ENCODE peak calls at places on chromosomes 13 and 19, in seven cellular contexts. E, Y, B, F, Q, D and I are unnamed samples.

GRCh38 chr13:112781881-112782361 is 92.1 kb downstream of the ATP11A start:
- DNase-seq in E (no peak), Y (no peak), B (peak; percentile 75), F (no peak), Q (peak; percentile 35), D (no peak), I (no peak)

GRCh38 chr13:42836930-42837329 is 55.5 kb downstream of the FAM216B start:
- DNase-seq in E (no peak), Y (no peak), B (no peak), F (no peak), Q (no peak), D (no peak), I (no peak)

GRCh38 chr13:31043891-31044657 is 111.6 kb downstream of the TEX26 start:
- DNase-seq in E (peak; percentile 77), Y (peak; percentile 52), B (peak; percentile 83), F (peak; percentile 56), Q (peak; percentile 88), D (peak; percentile 57), I (peak; percentile 63)

GRCh38 chr13:89150362-89150761 is 1479.2 kb downstream of the SLITRK5 start:
- DNase-seq in E (no peak), Y (no peak), B (no peak), F (no peak), Q (no peak), D (no peak), I (no peak)

GRCh38 chr13:59373341-59373740 is 790.4 kb downstream of the DIAPH3 start:
- DNase-seq in E (no peak), Y (no peak), B (no peak), F (no peak), Q (no peak), D (no peak), I (no peak)

GRCh38 chr19:51119089-51119488 is 5.6 kb upstream of the SIGLEC9 start:
- DNase-seq in E (no peak), Y (no peak), B (no peak), F (no peak), Q (no peak), D (no peak), I (no peak)

GRCh38 chr19:48632692-48633147 is 4.5 kb downstream of the DBP start:
- DNase-seq in E (peak; percentile 71), Y (no peak), B (no peak), F (no peak), Q (no peak), D (no peak), I (no peak)

GRCh38 chr13:21234537-21234936 is 58.1 kb downstream of the MRPL57 start:
- DNase-seq in E (no peak), Y (no peak), B (peak; percentile 45), F (no peak), Q (no peak), D (peak; percentile 7), I (no peak)

GRCh38 chr13:52128714-52129700 is at the start of gene NEK5:
- DNase-seq in E (peak; percentile 75), Y (peak; percentile 52), B (peak; percentile 90), F (no peak), Q (peak; percentile 93), D (peak; percentile 49), I (peak; percentile 59)

GRCh38 chr19:43499042-43499441 is 5.5 kb downstream of the PHLDB3 start:
- DNase-seq in E (no peak), Y (no peak), B (no peak), F (no peak), Q (no peak), D (peak; percentile 81), I (no peak)

GRCh38 chr19:35468637-35469036 is 20.6 kb downstream of the FFAR2 start:
- DNase-seq in E (peak; percentile 51), Y (peak; percentile 59), B (peak; percentile 45), F (peak; percentile 82), Q (no peak), D (peak; percentile 54), I (peak; percentile 50)

GRCh38 chr13:67726979-67727378 is 496.8 kb upstream of the PCDH9 start:
- DNase-seq in E (no peak), Y (no peak), B (no peak), F (no peak), Q (no peak), D (peak; percentile 1), I (no peak)

GRCh38 chr13:108095036-108095435 is 120.3 kb downstream of the LIG4 start:
- DNase-seq in E (no peak), Y (no peak), B (no peak), F (no peak), Q (no peak), D (no peak), I (no peak)

GRCh38 chr13:24081388-24081787 is 79.1 kb upstream of the SPATA13 start:
- DNase-seq in E (no peak), Y (no peak), B (no peak), F (no peak), Q (no peak), D (no peak), I (no peak)

GRCh38 chr19:1407662-1408299 is 395 bp downstream of the DAZAP1 start:
- DNase-seq in E (no peak), Y (peak; percentile 66), B (no peak), F (no peak), Q (no peak), D (no peak), I (no peak)

GRCh38 chr13:72204291-72204690 is 337.3 kb upstream of the DACH1 start:
- DNase-seq in E (no peak), Y (no peak), B (no peak), F (no peak), Q (no peak), D (no peak), I (no peak)

GRCh38 chr19:49680473-49681351 is 3.6 kb downstream of the PRMT1 start:
- DNase-seq in E (peak; percentile 93), Y (peak; percentile 94), B (peak; percentile 96), F (no peak), Q (peak; percentile 100), D (peak; percentile 70), I (peak; percentile 90)

GRCh38 chr19:1767464-1767933 is 14.2 kb downstream of the ONECUT3 start:
- DNase-seq in E (peak; percentile 80), Y (peak; percentile 90), B (peak; percentile 96), F (no peak), Q (peak; percentile 95), D (no peak), I (peak; percentile 90)

GRCh38 chr13:101520672-101521071 is 68.2 kb downstream of the ITGBL1 start:
- DNase-seq in E (no peak), Y (no peak), B (no peak), F (no peak), Q (no peak), D (no peak), I (no peak)

GRCh38 chr13:45370922-45371406 is 30.0 kb upstream of the TPT1 start:
- DNase-seq in E (peak; percentile 66), Y (peak; percentile 63), B (peak; percentile 34), F (no peak), Q (peak; percentile 92), D (no peak), I (peak; percentile 58)
- TF ChIP-seq POLR2AphosphoS5 in E (no peak), Y (no peak), B (no peak), F (no peak), Q (no peak), D (no peak), I (no peak)

GRCh38 chr19:41587838-41588210 is 11.9 kb downstream of the CEACAM21 start:
- DNase-seq in E (no peak), Y (no peak), B (no peak), F (no peak), Q (no peak), D (no peak), I (no peak)

GRCh38 chr19:41584931-41585330 is 9.0 kb downstream of the CEACAM21 start:
- DNase-seq in E (no peak), Y (no peak), B (no peak), F (no peak), Q (no peak), D (no peak), I (no peak)

GRCh38 chr19:41587101-41587837 is 11.3 kb downstream of the CEACAM21 start:
- DNase-seq in E (no peak), Y (no peak), B (no peak), F (no peak), Q (no peak), D (no peak), I (no peak)

GRCh38 chr19:41586064-41586463 is 10.1 kb downstream of the CEACAM21 start:
- DNase-seq in E (no peak), Y (no peak), B (no peak), F (no peak), Q (no peak), D (no peak), I (no peak)

DNA sequence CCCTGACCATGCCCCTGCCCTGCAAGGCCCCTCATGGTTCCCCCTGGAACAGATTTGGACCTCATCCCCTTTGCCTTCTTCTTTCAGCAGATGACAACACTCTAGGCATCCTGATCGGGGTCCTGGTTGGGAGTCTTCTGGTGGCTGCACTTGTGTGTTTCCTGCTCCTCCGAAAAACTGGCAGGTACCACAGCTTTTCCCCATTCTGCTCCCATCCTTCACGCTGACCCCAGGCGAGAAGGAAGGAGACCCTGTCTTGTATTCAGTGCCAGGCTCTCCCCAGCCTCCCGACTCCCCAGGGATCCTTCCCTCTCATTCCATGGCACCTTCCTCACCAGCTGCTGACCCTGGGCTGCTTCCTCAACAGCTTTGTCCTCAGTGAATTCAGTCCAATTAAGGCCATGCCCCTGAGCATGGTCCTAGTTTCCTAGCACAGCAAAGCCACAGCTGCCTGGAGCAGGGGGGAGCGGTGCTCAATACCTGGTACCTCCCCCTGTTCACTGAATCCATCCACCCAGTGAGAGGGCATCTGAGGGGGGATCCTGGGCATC is 8.4 kb downstream of the CEACAM21 start:
- DNase-seq in E (no peak), Y (no peak), B (no peak), F (no peak), Q (no peak), D (no peak), I (no peak)
- TF ChIP-seq TAF1 in E (no peak), Y (no peak), B (no peak), F (no peak), Q (no peak), D (no peak), I (no peak)

DNA sequence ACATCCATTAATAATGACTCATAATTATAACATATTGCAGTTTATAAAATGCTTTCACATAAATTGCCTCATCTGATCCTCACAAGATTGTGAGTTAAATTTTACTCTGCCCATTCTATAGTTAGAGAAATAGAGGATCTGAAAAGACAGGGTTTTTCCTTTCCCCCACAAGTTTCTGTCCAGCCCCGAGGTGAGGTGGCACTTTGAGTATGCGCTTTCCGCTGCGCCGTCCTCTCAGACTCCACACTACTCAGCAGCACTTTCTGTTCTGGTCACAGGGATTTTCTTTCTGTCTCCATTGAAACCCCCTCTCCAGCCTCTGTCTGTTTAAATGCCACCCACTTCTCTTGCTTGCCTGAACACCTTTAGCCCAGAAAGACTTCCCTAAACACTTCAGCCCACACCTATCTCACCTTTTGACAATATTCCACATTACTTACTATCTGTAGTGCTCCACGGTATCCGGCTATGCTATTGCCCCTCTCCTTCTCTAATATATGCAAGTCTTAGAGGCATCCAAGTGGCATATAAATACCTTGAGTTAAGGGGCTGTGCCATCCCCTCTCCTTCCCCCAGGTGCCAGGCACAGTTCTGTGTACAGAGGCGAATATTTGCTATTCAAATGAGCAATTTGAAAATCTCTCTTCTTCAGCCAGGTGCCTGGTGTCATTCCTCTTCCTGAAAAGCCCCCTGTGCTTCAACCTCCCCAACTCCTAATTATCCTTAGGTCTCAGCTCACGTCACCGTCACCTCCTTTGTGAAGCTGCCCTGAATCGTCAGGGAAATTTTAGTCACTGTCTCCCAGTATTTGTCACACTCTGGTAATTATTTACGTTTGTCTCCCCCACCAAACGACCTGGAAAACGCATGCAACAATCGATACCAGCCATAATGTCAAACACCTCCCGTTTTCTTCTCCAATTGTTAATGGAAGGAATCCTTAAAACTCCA is 268.7 kb downstream of the NHLRC3 start:
- DNase-seq in E (no peak), Y (peak; percentile 6), B (no peak), F (peak; percentile 73), Q (no peak), D (no peak), I (no peak)
- TF ChIP-seq POLR2AphosphoS5 in E (no peak), Y (no peak), B (no peak), F (no peak), Q (no peak), D (no peak), I (no peak)

GRCh38 chr19:41442473-41443360 is at the start of gene ERICH4:
- DNase-seq in E (no peak), Y (no peak), B (no peak), F (no peak), Q (no peak), D (no peak), I (no peak)
- TF ChIP-seq TAF1 in E (no peak), Y (no peak), B (no peak), F (no peak), Q (no peak), D (no peak), I (no peak)